ENCODE peak calls at places on chromosomes 13 and 19, in four cellular contexts. E is GM23338, V is GM23248, O is PC-3. U is an unnamed sample. For H3F3A, the result is how much of the 10 kb centered on the place peaks cover.

GRCh38 chr13:26538363-26539317 is 18.8 kb upstream of the WASF3 start:
- DNase-seq in E (no peak), V (peak), O (peak), U (no peak)

GRCh38 chr13:113407531-113408393 is 43.8 kb upstream of the GRTP1 start:
- DNase-seq in E (no peak), V (peak), O (no peak), U (no peak)

GRCh38 chr13:92463134-92463533 is 763.5 kb upstream of the GPC6 start:
- DNase-seq in E (no peak), V (no peak), O (no peak), U (no peak)

GRCh38 chr13:49218493-49219051 is 1.6 kb upstream of the MLNR start:
- DNase-seq in E (peak), V (peak), O (no peak), U (no peak)

GRCh38 chr19:38685666-38686529 is 38.4 kb downstream of the ACTN4 start:
- DNase-seq in E (peak), V (peak), O (peak), U (peak)

GRCh38 chr13:106381083-106381482 is 154.4 kb downstream of the EFNB2 start:
- DNase-seq in E (no peak), V (no peak), O (no peak), U (no peak)

GRCh38 chr13:37102896-37103295 is 2.6 kb downstream of the CSNK1A1L start:
- DNase-seq in E (no peak), V (no peak), O (no peak), U (no peak)

GRCh38 chr19:33398361-33399060 is 25.0 kb downstream of the CEBPG start:
- DNase-seq in E (no peak), V (no peak), O (no peak), U (no peak)

GRCh38 chr19:58407658-58408151 is 744 bp upstream of the ZNF584 start:
- DNase-seq in E (peak), V (peak), O (no peak), U (no peak)

GRCh38 chr19:14142262-14143190 is 6.1 kb upstream of the ASF1B start:
- DNase-seq in E (no peak), V (no peak), O (no peak), U (no peak)

GRCh38 chr19:47414469-47414868 is 4.9 kb downstream of the MEIS3 start:
- DNase-seq in E (peak), V (no peak), O (peak), U (no peak)

GRCh38 chr19:45283443-45284033 is 32.5 kb downstream of the MARK4 start:
- DNase-seq in E (no peak), V (peak), O (no peak), U (no peak)

GRCh38 chr13:33611016-33611805 is 206.7 kb upstream of the RFC3 start:
- DNase-seq in E (peak), V (no peak), O (no peak), U (no peak)

GRCh38 chr19:40398417-40399056 is 8.6 kb upstream of the HIPK4 start:
- DNase-seq in E (peak), V (peak), O (no peak), U (no peak)

GRCh38 chr13:48908381-48909087 is 67.2 kb upstream of the FNDC3A start:
- DNase-seq in E (no peak), V (peak), O (peak), U (no peak)

GRCh38 chr13:68066879-68067513 is 836.9 kb upstream of the PCDH9 start:
- DNase-seq in E (no peak), V (no peak), O (no peak), U (no peak)

GRCh38 chr19:55579766-55580621 is 654 bp downstream of the ZNF579 start:
- DNase-seq in E (peak), V (peak), O (peak), U (peak)

GRCh38 chr13:109180905-109181425 is 551.6 kb downstream of the MYO16 start:
- DNase-seq in E (peak), V (peak), O (no peak), U (peak)

GRCh38 chr19:38684078-38684861 is 36.8 kb downstream of the ACTN4 start:
- DNase-seq in E (no peak), V (peak), O (peak), U (peak)

GRCh38 chr19:4584670-4585460 is 25.4 kb upstream of the SEMA6B start:
- DNase-seq in E (peak), V (no peak), O (no peak), U (no peak)

GRCh38 chr19:5586300-5587070 is 18.7 kb upstream of the TINCR start:
- DNase-seq in E (no peak), V (peak), O (no peak), U (no peak)

GRCh38 chr13:77267362-77267761 is 59.5 kb downstream of the MYCBP2 start:
- DNase-seq in E (no peak), V (peak), O (no peak), U (no peak)

GRCh38 chr13:41012536-41012935 is 6.6 kb downstream of the ELF1 start:
- DNase-seq in E (no peak), V (no peak), O (no peak), U (no peak)
- H3F3A ChIP-seq in E (under half), V (under half), O (under half), U (under half)

GRCh38 chr13:112065521-112065866 is 1.5 kb upstream of the SOX1 start:
- DNase-seq in E (no peak), V (no peak), O (no peak), U (no peak)
- H3F3A ChIP-seq in E (under half), V (under half), O (under half), U (under half)

GRCh38 chr19:16588824-16589577 is 16.8 kb upstream of the SLC35E1 start:
- DNase-seq in E (no peak), V (no peak), O (no peak), U (no peak)
- H3F3A ChIP-seq in E (under half), V (under half), O (under half), U (under half)

DNA sequence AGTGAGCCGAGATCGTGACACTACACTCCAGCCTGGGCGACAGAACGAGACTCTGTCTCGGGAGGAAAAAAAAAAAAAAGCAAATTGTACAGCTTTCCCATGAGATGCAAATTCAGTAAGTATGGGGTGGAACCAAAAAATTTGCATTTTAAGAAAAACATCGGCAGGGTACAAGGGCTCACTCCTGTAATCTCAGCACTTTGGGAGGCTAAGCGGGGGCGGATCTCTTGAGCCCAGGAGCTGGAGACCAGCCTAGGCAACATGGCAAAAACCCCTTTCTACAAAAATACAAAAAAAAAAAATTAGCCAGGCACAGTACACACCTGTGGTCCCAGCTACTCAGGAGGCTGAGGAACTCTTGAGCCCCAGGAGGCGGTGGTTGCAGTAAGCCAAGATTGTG is 91.2 kb downstream of the ELF1 start:
- DNase-seq in E (no peak), V (no peak), O (no peak), U (no peak)
- H3F3A ChIP-seq in E (under half), V (under half), O (under half), U (under half)

GRCh38 chr13:101450749-101451130 is 1.7 kb upstream of the ITGBL1 start:
- DNase-seq in E (no peak), V (no peak), O (peak), U (no peak)
- H3F3A ChIP-seq in E (under half), V (half or more), O (under half), U (half or more)

DNA sequence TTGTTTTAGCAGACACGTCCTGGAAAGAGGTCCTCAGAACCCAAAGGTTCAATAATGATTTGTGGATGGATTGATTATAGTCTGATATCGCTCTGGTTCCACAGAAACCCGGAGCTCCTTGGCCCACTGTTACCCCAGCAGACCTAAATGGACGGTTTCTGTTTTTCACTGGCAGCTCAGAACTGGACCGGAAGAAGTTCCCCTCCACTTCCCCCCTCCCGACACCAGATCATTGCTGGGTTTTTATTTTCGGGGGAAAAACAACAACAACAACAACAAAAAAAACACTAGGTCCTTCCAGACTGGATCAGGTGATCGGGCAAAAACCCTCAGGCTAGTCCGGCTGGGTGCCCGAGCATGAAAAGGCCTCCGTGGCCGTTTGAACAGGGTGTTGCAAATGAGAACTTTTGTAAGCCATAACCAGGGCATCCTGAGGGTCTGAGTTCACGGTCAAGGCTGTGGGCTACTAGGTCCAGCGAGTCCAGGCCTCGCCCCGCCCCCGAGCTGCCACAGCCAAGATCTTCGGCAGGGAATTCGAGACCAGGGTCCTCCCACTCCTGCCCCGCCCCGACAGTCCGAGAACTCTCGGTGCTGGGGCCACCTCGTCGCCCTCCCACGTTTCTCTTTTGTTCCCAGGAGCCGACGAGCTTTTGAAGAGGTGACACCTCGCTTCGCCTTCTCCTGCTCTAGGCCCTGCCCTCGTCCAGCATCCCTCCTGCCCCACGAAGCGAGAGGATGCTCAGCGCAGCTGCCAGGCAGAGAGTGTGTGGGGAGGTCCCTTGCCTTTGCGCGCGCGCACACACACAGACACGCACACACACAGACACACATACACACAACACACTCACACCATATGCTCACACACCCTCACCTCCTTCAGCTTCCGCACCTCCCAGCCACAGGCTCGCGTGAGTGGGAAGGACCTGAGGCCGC is 8.7 kb downstream of the ZIC2 start:
- DNase-seq in E (peak), V (no peak), O (no peak), U (no peak)
- H3F3A ChIP-seq in E (under half), V (under half), O (under half), U (under half)

DNA sequence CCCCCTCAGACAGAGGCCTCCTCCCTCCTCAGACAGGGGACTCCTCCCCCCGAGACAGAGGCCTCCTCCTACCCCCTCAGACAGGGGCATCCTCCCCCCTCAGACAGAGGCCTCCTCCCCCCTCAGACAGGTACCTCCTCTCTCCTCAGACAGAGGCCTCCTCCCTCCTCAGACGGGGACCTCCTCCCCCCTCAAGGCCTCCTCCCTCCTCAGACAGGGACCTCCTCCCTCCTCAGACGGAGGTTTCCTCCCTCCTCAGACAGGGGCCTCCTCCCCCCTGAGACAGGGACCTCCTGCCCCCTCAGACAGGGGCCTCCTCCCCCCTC is 13.9 kb downstream of the C3 start:
- DNase-seq in E (no peak), V (no peak), O (no peak), U (no peak)
- H3F3A ChIP-seq in E (under half), V (under half), O (under half), U (under half)

U was measured in PC-9.